ENCODE peak calls at places on chromosomes 12 and 14, in seven cellular contexts. U is A549; N is EH; Z is ureter; C is mammary epithelial cell; S is progenitor cell of endocrine pancreas; M is stimulated activated CD4-positive, alpha-beta T cell treated with anti-CD3 and anti-CD28 coated beads, TNF-alpha, amount 100 ng/mL, for 4 hours. H is an unnamed sample.

GRCh38 chr12:119036878-119037493 is 55.6 kb downstream of the SRRM4 start:
- DNase-seq in U (peak), N (peak), Z (no peak), C (no peak), S (peak), M (no peak), H (no peak)

GRCh38 chr12:43337571-43338497 is 214.2 kb downstream of the ADAMTS20 start:
- DNase-seq in U (no peak), N (no peak), Z (no peak), C (peak), S (no peak), M (no peak), H (no peak)

GRCh38 chr14:67857778-67858350 is 38.3 kb downstream of the RAD51B start:
- DNase-seq in U (no peak), N (no peak), Z (no peak), C (no peak), S (no peak), M (no peak), H (no peak)

GRCh38 chr14:102949062-102949800 is 26.8 kb downstream of the AMN start:
- DNase-seq in U (no peak), N (peak), Z (no peak), C (no peak), S (no peak), M (no peak), H (no peak)

GRCh38 chr12:62635630-62636029 is 169.0 kb downstream of the MON2 start:
- DNase-seq in U (no peak), N (no peak), Z (no peak), C (no peak), S (no peak), M (no peak), H (no peak)

GRCh38 chr12:118288174-118288573 is 84.5 kb downstream of the TAOK3 start:
- DNase-seq in U (no peak), N (no peak), Z (no peak), C (no peak), S (no peak), M (no peak), H (no peak)

GRCh38 chr12:104651812-104652211 is 195.1 kb downstream of the CHST11 start:
- DNase-seq in U (no peak), N (no peak), Z (no peak), C (no peak), S (no peak), M (no peak), H (no peak)

GRCh38 chr12:76920182-76921014 is 41.6 kb upstream of the CSRP2 start:
- DNase-seq in U (no peak), N (no peak), Z (no peak), C (no peak), S (no peak), M (no peak), H (no peak)

GRCh38 chr12:24424376-24424775 is 474.9 kb upstream of the SOX5 start:
- DNase-seq in U (no peak), N (no peak), Z (no peak), C (no peak), S (no peak), M (no peak), H (no peak)

GRCh38 chr14:61285364-61285763 is 4.2 kb upstream of the TMEM30B start:
- DNase-seq in U (peak), N (no peak), Z (no peak), C (no peak), S (no peak), M (no peak), H (no peak)

GRCh38 chr12:339557-340195 is 49.4 kb downstream of the KDM5A start:
- DNase-seq in U (no peak), N (no peak), Z (no peak), C (no peak), S (no peak), M (no peak), H (no peak)

GRCh38 chr12:19965196-19966038 is 402.9 kb upstream of the PDE3A start:
- DNase-seq in U (no peak), N (no peak), Z (no peak), C (no peak), S (no peak), M (no peak), H (no peak)

GRCh38 chr14:96762650-96763049 is 34.5 kb upstream of the VRK1 start:
- DNase-seq in U (peak), N (peak), Z (no peak), C (peak), S (no peak), M (no peak), H (peak)

GRCh38 chr12:11896530-11896929 is 174.2 kb upstream of the BCL2L14 start:
- DNase-seq in U (no peak), N (no peak), Z (no peak), C (no peak), S (no peak), M (no peak), H (no peak)

GRCh38 chr12:77837876-77838291 is 7.2 kb downstream of the NAV3 start:
- DNase-seq in U (no peak), N (no peak), Z (no peak), C (no peak), S (no peak), M (no peak), H (no peak)

GRCh38 chr12:117072106-117072505 is 27.1 kb downstream of the TESC start:
- DNase-seq in U (no peak), N (no peak), Z (no peak), C (no peak), S (no peak), M (no peak), H (no peak)

GRCh38 chr12:52977195-52977594 is 28.3 kb downstream of the KRT18 start:
- DNase-seq in U (no peak), N (peak), Z (no peak), C (no peak), S (no peak), M (no peak), H (no peak)

GRCh38 chr12:2429032-2429431 is 365.7 kb upstream of the FKBP4 start:
- DNase-seq in U (no peak), N (peak), Z (no peak), C (no peak), S (no peak), M (no peak), H (no peak)

GRCh38 chr14:99730876-99731351 is 46.8 kb downstream of the CYP46A1 start:
- DNase-seq in U (no peak), N (no peak), Z (no peak), C (no peak), S (no peak), M (no peak), H (no peak)

GRCh38 chr14:95196268-95196667 is 38.9 kb upstream of the DICER1 start:
- DNase-seq in U (peak), N (no peak), Z (no peak), C (no peak), S (no peak), M (no peak), H (no peak)

GRCh38 chr14:22390824-22391461 is 198.1 kb downstream of the DAD1 start:
- DNase-seq in U (peak), N (no peak), Z (no peak), C (peak), S (no peak), M (no peak), H (no peak)

GRCh38 chr14:63573579-63573978 is 30.4 kb upstream of the PPP2R5E start:
- DNase-seq in U (no peak), N (peak), Z (no peak), C (no peak), S (no peak), M (no peak), H (no peak)

GRCh38 chr12:24499151-24500146 is 449.5 kb downstream of the BCAT1 start:
- DNase-seq in U (no peak), N (peak), Z (no peak), C (peak), S (no peak), M (no peak), H (no peak)

GRCh38 chr12:70367268-70368141 is 1.4 kb downstream of the KCNMB4 start:
- DNase-seq in U (no peak), N (no peak), Z (no peak), C (peak), S (no peak), M (no peak), H (no peak)

GRCh38 chr12:1740161-1740948 is 49.5 kb downstream of the ADIPOR2 start:
- DNase-seq in U (no peak), N (no peak), Z (no peak), C (no peak), S (no peak), M (no peak), H (peak)

GRCh38 chr14:72013606-72014129 is 81.4 kb downstream of the RGS6 start:
- DNase-seq in U (no peak), N (no peak), Z (no peak), C (no peak), S (no peak), M (no peak), H (no peak)

GRCh38 chr12:12025799-12026386 is 44.8 kb upstream of the BCL2L14 start:
- DNase-seq in U (no peak), N (no peak), Z (no peak), C (no peak), S (no peak), M (no peak), H (no peak)

GRCh38 chr12:124453419-124454351 is 113.7 kb downstream of the NCOR2 start:
- DNase-seq in U (peak), N (peak), Z (peak), C (no peak), S (no peak), M (peak), H (no peak)

GRCh38 chr12:22860926-22861325 is 236.0 kb downstream of the ETNK1 start:
- DNase-seq in U (no peak), N (no peak), Z (no peak), C (no peak), S (no peak), M (no peak), H (no peak)

GRCh38 chr14:44438936-44439335 is 68.1 kb downstream of the FSCB start:
- DNase-seq in U (no peak), N (no peak), Z (no peak), C (no peak), S (no peak), M (no peak), H (no peak)

GRCh38 chr12:48924617-48925217 is 575 bp downstream of the FKBP11 start:
- DNase-seq in U (peak), N (peak), Z (peak), C (peak), S (peak), M (peak), H (no peak)

GRCh38 chr12:32400114-32400672 is 835 bp downstream of the FGD4 start:
- DNase-seq in U (peak), N (no peak), Z (no peak), C (peak), S (no peak), M (no peak), H (no peak)

GRCh38 chr12:131385313-131386166 is 325.4 kb upstream of the SFSWAP start:
- DNase-seq in U (no peak), N (no peak), Z (no peak), C (no peak), S (no peak), M (no peak), H (no peak)

GRCh38 chr14:103286968-103287850 is 46.8 kb upstream of the EIF5 start:
- DNase-seq in U (no peak), N (no peak), Z (no peak), C (no peak), S (no peak), M (no peak), H (no peak)

GRCh38 chr12:25733541-25733940 is 180.5 kb upstream of the LMNTD1 start:
- DNase-seq in U (no peak), N (no peak), Z (no peak), C (no peak), S (no peak), M (no peak), H (no peak)

GRCh38 chr12:124626841-124627502 is 59.6 kb upstream of the NCOR2 start:
- DNase-seq in U (no peak), N (peak), Z (peak), C (no peak), S (no peak), M (no peak), H (no peak)

GRCh38 chr14:60064491-60065072 is 27.1 kb upstream of the PCNX4 start:
- DNase-seq in U (peak), N (peak), Z (no peak), C (peak), S (no peak), M (no peak), H (no peak)